ENCODE peak calls at places on chromosomes 12 and 14, in nine cellular contexts. One of them, this sample, is unnamed.

GRCh38 chr14:64704743-64705405 is 650 bp downstream of the PLEKHG3 start:
- DNase-seq in suprapubic skin: peak; percentile 83
- DNase-seq in HTR-8/SVneo: no peak
- DNase-seq in activated naive CD8-positive, alpha-beta T cell treated with anti-CD3 and anti-CD28 coated beads for 36 hours: peak; percentile 7
- DNase-seq in AG04450: no peak
- DNase-seq in fibroblast of lung: no peak
- DNase-seq in activated CD8-positive, alpha-beta T cell treated with anti-CD3 and anti-CD28 coated beads, Interleukin-2, amount 10 ng/mL, durations not matched to agents 7 days and 5 days: no peak
- DNase-seq in HT1080: no peak
- DNase-seq in sigmoid colon: peak; percentile 72
- DNase-seq in this sample: no peak

GRCh38 chr14:76812093-76812421 is 625 bp downstream of the ANGEL1 start:
- DNase-seq in HTR-8/SVneo: no peak
- DNase-seq in activated CD8-positive, alpha-beta T cell treated with anti-CD3 and anti-CD28 coated beads, Interleukin-2, amount 10 ng/mL, durations not matched to agents 7 days and 5 days: no peak
- DNase-seq in AG04450: no peak
- DNase-seq in fibroblast of lung: no peak
- DNase-seq in sigmoid colon: no peak
- DNase-seq in HT1080: no peak
- DNase-seq in activated naive CD8-positive, alpha-beta T cell treated with anti-CD3 and anti-CD28 coated beads for 36 hours: peak; percentile 12
- DNase-seq in suprapubic skin: no peak
- DNase-seq in this sample: no peak

GRCh38 chr12:63319936-63320633 is 169.1 kb upstream of the AVPR1A start:
- DNase-seq in fibroblast of lung: no peak
- DNase-seq in sigmoid colon: no peak
- DNase-seq in AG04450: no peak
- DNase-seq in activated naive CD8-positive, alpha-beta T cell treated with anti-CD3 and anti-CD28 coated beads for 36 hours: no peak
- DNase-seq in activated CD8-positive, alpha-beta T cell treated with anti-CD3 and anti-CD28 coated beads, Interleukin-2, amount 10 ng/mL, durations not matched to agents 7 days and 5 days: no peak
- DNase-seq in suprapubic skin: no peak
- DNase-seq in HTR-8/SVneo: no peak
- DNase-seq in HT1080: peak; percentile 40
- DNase-seq in this sample: no peak

GRCh38 chr14:103140316-103141109 is 17.3 kb downstream of the TNFAIP2 start:
- DNase-seq in suprapubic skin: no peak
- DNase-seq in activated naive CD8-positive, alpha-beta T cell treated with anti-CD3 and anti-CD28 coated beads for 36 hours: no peak
- DNase-seq in fibroblast of lung: no peak
- DNase-seq in sigmoid colon: no peak
- DNase-seq in activated CD8-positive, alpha-beta T cell treated with anti-CD3 and anti-CD28 coated beads, Interleukin-2, amount 10 ng/mL, durations not matched to agents 7 days and 5 days: no peak
- DNase-seq in HTR-8/SVneo: no peak
- DNase-seq in HT1080: no peak
- DNase-seq in AG04450: no peak
- DNase-seq in this sample: no peak

GRCh38 chr12:65926119-65927004 is 102.1 kb downstream of the HMGA2 start:
- DNase-seq in activated naive CD8-positive, alpha-beta T cell treated with anti-CD3 and anti-CD28 coated beads for 36 hours: no peak
- DNase-seq in fibroblast of lung: no peak
- DNase-seq in suprapubic skin: no peak
- DNase-seq in HTR-8/SVneo: no peak
- DNase-seq in activated CD8-positive, alpha-beta T cell treated with anti-CD3 and anti-CD28 coated beads, Interleukin-2, amount 10 ng/mL, durations not matched to agents 7 days and 5 days: no peak
- DNase-seq in HT1080: no peak
- DNase-seq in AG04450: no peak
- DNase-seq in sigmoid colon: no peak
- DNase-seq in this sample: no peak

GRCh38 chr12:25372969-25373368 is 122.2 kb upstream of the KRAS start:
- DNase-seq in AG04450: no peak
- DNase-seq in activated naive CD8-positive, alpha-beta T cell treated with anti-CD3 and anti-CD28 coated beads for 36 hours: no peak
- DNase-seq in HT1080: no peak
- DNase-seq in fibroblast of lung: no peak
- DNase-seq in activated CD8-positive, alpha-beta T cell treated with anti-CD3 and anti-CD28 coated beads, Interleukin-2, amount 10 ng/mL, durations not matched to agents 7 days and 5 days: no peak
- DNase-seq in suprapubic skin: no peak
- DNase-seq in sigmoid colon: no peak
- DNase-seq in HTR-8/SVneo: no peak
- DNase-seq in this sample: no peak

GRCh38 chr12:130713581-130713991 is 2.5 kb downstream of the RIMBP2 start:
- DNase-seq in AG04450: no peak
- DNase-seq in activated CD8-positive, alpha-beta T cell treated with anti-CD3 and anti-CD28 coated beads, Interleukin-2, amount 10 ng/mL, durations not matched to agents 7 days and 5 days: no peak
- DNase-seq in fibroblast of lung: no peak
- DNase-seq in HT1080: no peak
- DNase-seq in suprapubic skin: no peak
- DNase-seq in sigmoid colon: peak; percentile 56
- DNase-seq in HTR-8/SVneo: no peak
- DNase-seq in activated naive CD8-positive, alpha-beta T cell treated with anti-CD3 and anti-CD28 coated beads for 36 hours: no peak
- DNase-seq in this sample: no peak

GRCh38 chr12:99381992-99382391 is 265.6 kb upstream of the GARIN6 start:
- DNase-seq in AG04450: no peak
- DNase-seq in fibroblast of lung: no peak
- DNase-seq in suprapubic skin: no peak
- DNase-seq in sigmoid colon: no peak
- DNase-seq in activated naive CD8-positive, alpha-beta T cell treated with anti-CD3 and anti-CD28 coated beads for 36 hours: no peak
- DNase-seq in HT1080: no peak
- DNase-seq in activated CD8-positive, alpha-beta T cell treated with anti-CD3 and anti-CD28 coated beads, Interleukin-2, amount 10 ng/mL, durations not matched to agents 7 days and 5 days: no peak
- DNase-seq in HTR-8/SVneo: no peak
- DNase-seq in this sample: no peak

GRCh38 chr12:116582610-116583009 is 23.4 kb downstream of the MAP1LC3B2 start:
- DNase-seq in HT1080: no peak
- DNase-seq in activated naive CD8-positive, alpha-beta T cell treated with anti-CD3 and anti-CD28 coated beads for 36 hours: no peak
- DNase-seq in AG04450: no peak
- DNase-seq in fibroblast of lung: no peak
- DNase-seq in sigmoid colon: no peak
- DNase-seq in suprapubic skin: no peak
- DNase-seq in activated CD8-positive, alpha-beta T cell treated with anti-CD3 and anti-CD28 coated beads, Interleukin-2, amount 10 ng/mL, durations not matched to agents 7 days and 5 days: no peak
- DNase-seq in HTR-8/SVneo: no peak
- DNase-seq in this sample: no peak

GRCh38 chr14:94372021-94372605 is 16.3 kb downstream of the SERPINA1 start:
- DNase-seq in HTR-8/SVneo: no peak
- DNase-seq in sigmoid colon: peak; percentile 40
- DNase-seq in fibroblast of lung: no peak
- DNase-seq in suprapubic skin: peak; percentile 55
- DNase-seq in activated naive CD8-positive, alpha-beta T cell treated with anti-CD3 and anti-CD28 coated beads for 36 hours: no peak
- DNase-seq in AG04450: no peak
- DNase-seq in activated CD8-positive, alpha-beta T cell treated with anti-CD3 and anti-CD28 coated beads, Interleukin-2, amount 10 ng/mL, durations not matched to agents 7 days and 5 days: no peak
- DNase-seq in HT1080: no peak
- DNase-seq in this sample: no peak

GRCh38 chr12:6229823-6230222 is 29.6 kb downstream of the CD9 start:
- DNase-seq in activated CD8-positive, alpha-beta T cell treated with anti-CD3 and anti-CD28 coated beads, Interleukin-2, amount 10 ng/mL, durations not matched to agents 7 days and 5 days: no peak
- DNase-seq in HTR-8/SVneo: no peak
- DNase-seq in sigmoid colon: peak; percentile 96
- DNase-seq in AG04450: peak; percentile 90
- DNase-seq in HT1080: no peak
- DNase-seq in fibroblast of lung: peak; percentile 97
- DNase-seq in suprapubic skin: peak; percentile 91
- DNase-seq in activated naive CD8-positive, alpha-beta T cell treated with anti-CD3 and anti-CD28 coated beads for 36 hours: no peak
- DNase-seq in this sample: peak; percentile 58

GRCh38 chr12:110165540-110166159 is 41.5 kb downstream of the IFT81 start:
- DNase-seq in AG04450: no peak
- DNase-seq in fibroblast of lung: no peak
- DNase-seq in suprapubic skin: no peak
- DNase-seq in HTR-8/SVneo: no peak
- DNase-seq in sigmoid colon: no peak
- DNase-seq in HT1080: no peak
- DNase-seq in activated naive CD8-positive, alpha-beta T cell treated with anti-CD3 and anti-CD28 coated beads for 36 hours: no peak
- DNase-seq in activated CD8-positive, alpha-beta T cell treated with anti-CD3 and anti-CD28 coated beads, Interleukin-2, amount 10 ng/mL, durations not matched to agents 7 days and 5 days: no peak
- DNase-seq in this sample: no peak

GRCh38 chr12:41511247-41511646 is 323.1 kb downstream of the PDZRN4 start:
- DNase-seq in fibroblast of lung: no peak
- DNase-seq in AG04450: no peak
- DNase-seq in activated naive CD8-positive, alpha-beta T cell treated with anti-CD3 and anti-CD28 coated beads for 36 hours: no peak
- DNase-seq in HT1080: no peak
- DNase-seq in activated CD8-positive, alpha-beta T cell treated with anti-CD3 and anti-CD28 coated beads, Interleukin-2, amount 10 ng/mL, durations not matched to agents 7 days and 5 days: no peak
- DNase-seq in HTR-8/SVneo: no peak
- DNase-seq in sigmoid colon: no peak
- DNase-seq in suprapubic skin: no peak
- DNase-seq in this sample: no peak

GRCh38 chr14:23237772-23238594 is at the start of gene RNF212B:
- DNase-seq in HT1080: peak; percentile 39
- DNase-seq in activated CD8-positive, alpha-beta T cell treated with anti-CD3 and anti-CD28 coated beads, Interleukin-2, amount 10 ng/mL, durations not matched to agents 7 days and 5 days: peak; percentile 87
- DNase-seq in AG04450: no peak
- DNase-seq in fibroblast of lung: peak; percentile 79
- DNase-seq in HTR-8/SVneo: peak; percentile 81
- DNase-seq in activated naive CD8-positive, alpha-beta T cell treated with anti-CD3 and anti-CD28 coated beads for 36 hours: peak; percentile 89
- DNase-seq in suprapubic skin: peak; percentile 92
- DNase-seq in sigmoid colon: peak; percentile 96
- DNase-seq in this sample: peak; percentile 25

GRCh38 chr14:24984846-24985589 is 64.9 kb downstream of the STXBP6 start:
- DNase-seq in HTR-8/SVneo: no peak
- DNase-seq in AG04450: no peak
- DNase-seq in fibroblast of lung: peak; percentile 35
- DNase-seq in sigmoid colon: peak; percentile 78
- DNase-seq in activated CD8-positive, alpha-beta T cell treated with anti-CD3 and anti-CD28 coated beads, Interleukin-2, amount 10 ng/mL, durations not matched to agents 7 days and 5 days: no peak
- DNase-seq in HT1080: no peak
- DNase-seq in suprapubic skin: no peak
- DNase-seq in activated naive CD8-positive, alpha-beta T cell treated with anti-CD3 and anti-CD28 coated beads for 36 hours: no peak
- DNase-seq in this sample: peak; percentile 39

GRCh38 chr12:125332900-125333299 is 267.7 kb downstream of the AACS start:
- DNase-seq in activated CD8-positive, alpha-beta T cell treated with anti-CD3 and anti-CD28 coated beads, Interleukin-2, amount 10 ng/mL, durations not matched to agents 7 days and 5 days: no peak
- DNase-seq in fibroblast of lung: no peak
- DNase-seq in HT1080: no peak
- DNase-seq in sigmoid colon: no peak
- DNase-seq in AG04450: no peak
- DNase-seq in HTR-8/SVneo: no peak
- DNase-seq in activated naive CD8-positive, alpha-beta T cell treated with anti-CD3 and anti-CD28 coated beads for 36 hours: no peak
- DNase-seq in suprapubic skin: no peak
- DNase-seq in this sample: no peak

GRCh38 chr12:117105902-117106301 is 6.7 kb upstream of the TESC start:
- DNase-seq in suprapubic skin: no peak
- DNase-seq in HT1080: peak; percentile 21
- DNase-seq in fibroblast of lung: no peak
- DNase-seq in activated naive CD8-positive, alpha-beta T cell treated with anti-CD3 and anti-CD28 coated beads for 36 hours: peak; percentile 44
- DNase-seq in AG04450: no peak
- DNase-seq in HTR-8/SVneo: no peak
- DNase-seq in activated CD8-positive, alpha-beta T cell treated with anti-CD3 and anti-CD28 coated beads, Interleukin-2, amount 10 ng/mL, durations not matched to agents 7 days and 5 days: peak; percentile 64
- DNase-seq in sigmoid colon: no peak
- DNase-seq in this sample: no peak

GRCh38 chr14:33359288-33359881 is 420.7 kb downstream of the NPAS3 start:
- DNase-seq in sigmoid colon: no peak
- DNase-seq in HT1080: no peak
- DNase-seq in suprapubic skin: no peak
- DNase-seq in activated naive CD8-positive, alpha-beta T cell treated with anti-CD3 and anti-CD28 coated beads for 36 hours: no peak
- DNase-seq in activated CD8-positive, alpha-beta T cell treated with anti-CD3 and anti-CD28 coated beads, Interleukin-2, amount 10 ng/mL, durations not matched to agents 7 days and 5 days: no peak
- DNase-seq in fibroblast of lung: peak; percentile 8
- DNase-seq in HTR-8/SVneo: no peak
- DNase-seq in AG04450: no peak
- DNase-seq in this sample: no peak

GRCh38 chr14:103803661-103804060 is 43.7 kb downstream of the PPP1R13B start:
- DNase-seq in fibroblast of lung: no peak
- DNase-seq in HTR-8/SVneo: no peak
- DNase-seq in activated naive CD8-positive, alpha-beta T cell treated with anti-CD3 and anti-CD28 coated beads for 36 hours: no peak
- DNase-seq in sigmoid colon: no peak
- DNase-seq in AG04450: no peak
- DNase-seq in activated CD8-positive, alpha-beta T cell treated with anti-CD3 and anti-CD28 coated beads, Interleukin-2, amount 10 ng/mL, durations not matched to agents 7 days and 5 days: no peak
- DNase-seq in HT1080: peak; percentile 62
- DNase-seq in suprapubic skin: no peak
- DNase-seq in this sample: no peak

GRCh38 chr14:53011053-53011462 is 60.2 kb upstream of the FERMT2 start:
- DNase-seq in activated naive CD8-positive, alpha-beta T cell treated with anti-CD3 and anti-CD28 coated beads for 36 hours: no peak
- DNase-seq in HT1080: peak; percentile 97
- DNase-seq in fibroblast of lung: peak; percentile 99
- DNase-seq in AG04450: peak; percentile 96
- DNase-seq in HTR-8/SVneo: peak; percentile 95
- DNase-seq in sigmoid colon: peak; percentile 93
- DNase-seq in suprapubic skin: peak; percentile 88
- DNase-seq in activated CD8-positive, alpha-beta T cell treated with anti-CD3 and anti-CD28 coated beads, Interleukin-2, amount 10 ng/mL, durations not matched to agents 7 days and 5 days: no peak
- DNase-seq in this sample: peak; percentile 95